ENCODE peak calls at places on chromosome 22, in five cellular contexts. K is MM.1S, B is kidney, G is IMR-90, Z is psoas muscle. F is an unnamed sample. For H3K9me3 and H3K4me1, the result is how much of the 10 kb centered on the place peaks cover.

GRCh38 chr22:22682807-22683667 is 38.6 kb downstream of the GGTLC2 start:
- DNase-seq in K (no peak), B (no peak), G (peak), Z (no peak), F (no peak)

GRCh38 chr22:50734986-50735738 is 2.8 kb upstream of the ACR start:
- DNase-seq in K (no peak), B (peak), G (no peak), Z (no peak), F (peak)

GRCh38 chr22:23214398-23214797 is 34.1 kb downstream of the BCR start:
- DNase-seq in K (no peak), B (peak), G (no peak), Z (no peak), F (no peak)

GRCh38 chr22:31284241-31284745 is 8.0 kb downstream of the PIK3IP1 start:
- DNase-seq in K (no peak), B (no peak), G (no peak), Z (no peak), F (no peak)

GRCh38 chr22:17569971-17570511 is 6.7 kb downstream of the SLC25A18 start:
- DNase-seq in K (no peak), B (peak), G (peak), Z (peak), F (no peak)

GRCh38 chr22:31520036-31520435 is 23.7 kb downstream of the SFI1 start:
- DNase-seq in K (no peak), B (no peak), G (no peak), Z (no peak), F (no peak)

GRCh38 chr22:37972527-37972926 is 11.8 kb downstream of the SOX10 start:
- DNase-seq in K (no peak), B (no peak), G (no peak), Z (no peak), F (no peak)

GRCh38 chr22:30371981-30372380 is 15.2 kb downstream of the CCDC157 start:
- DNase-seq in K (no peak), B (no peak), G (no peak), Z (no peak), F (no peak)

GRCh38 chr22:39959640-39960447 is at the start of gene TMA7B:
- DNase-seq in K (no peak), B (no peak), G (peak), Z (no peak), F (no peak)

GRCh38 chr22:22745225-22746060 is 101.0 kb downstream of the GGTLC2 start:
- DNase-seq in K (peak), B (no peak), G (peak), Z (no peak), F (no peak)

DNA sequence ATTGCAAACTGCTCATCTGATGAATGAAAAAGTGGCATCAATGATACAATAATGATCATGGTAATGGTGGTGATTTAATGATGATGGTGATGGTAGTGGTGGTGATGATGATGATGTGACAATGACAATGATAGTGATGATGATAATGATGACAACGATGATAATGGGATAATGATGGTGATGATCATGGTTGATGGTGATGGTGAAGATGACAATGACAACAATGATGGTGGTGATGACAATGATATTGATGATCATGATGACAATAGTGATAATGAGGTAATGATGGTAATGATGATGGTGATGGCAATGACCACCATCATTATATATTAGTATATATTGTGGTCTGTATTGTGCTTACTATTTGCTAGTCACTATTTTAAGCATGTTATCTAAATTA is 474.3 kb downstream of the TBC1D22A start:
- DNase-seq in K (no peak), B (no peak), G (no peak), Z (no peak), F (no peak)
- H3K9me3 ChIP-seq in K (under half), B (under half), G (under half), Z (under half), F (under half)

GRCh38 chr22:45683680-45684079 is 12.0 kb downstream of the ATXN10 start:
- DNase-seq in K (no peak), B (no peak), G (no peak), Z (no peak), F (no peak)
- H3K4me1 ChIP-seq in K (under half), B (under half), G (under half), Z (half or more), F (half or more)

DNA sequence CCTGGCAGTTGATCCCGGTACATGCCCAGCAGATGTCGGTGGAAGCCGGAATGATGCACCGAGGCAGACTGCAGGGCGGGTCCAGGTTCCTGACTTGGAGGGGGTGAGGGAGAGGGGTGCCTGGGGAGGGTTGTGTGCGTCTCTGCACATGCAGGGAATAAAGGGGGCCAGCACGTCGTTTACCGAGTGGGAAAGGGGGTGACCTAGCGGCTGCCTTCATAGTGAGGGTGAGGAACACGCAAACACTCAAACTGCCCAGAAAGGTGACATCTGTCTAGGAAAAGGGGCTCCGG is 801.7 kb downstream of the TBC1D22A start:
- DNase-seq in K (no peak), B (no peak), G (no peak), Z (no peak), F (no peak)
- H3K9me3 ChIP-seq in K (under half), B (under half), G (under half), Z (under half), F (under half)

DNA sequence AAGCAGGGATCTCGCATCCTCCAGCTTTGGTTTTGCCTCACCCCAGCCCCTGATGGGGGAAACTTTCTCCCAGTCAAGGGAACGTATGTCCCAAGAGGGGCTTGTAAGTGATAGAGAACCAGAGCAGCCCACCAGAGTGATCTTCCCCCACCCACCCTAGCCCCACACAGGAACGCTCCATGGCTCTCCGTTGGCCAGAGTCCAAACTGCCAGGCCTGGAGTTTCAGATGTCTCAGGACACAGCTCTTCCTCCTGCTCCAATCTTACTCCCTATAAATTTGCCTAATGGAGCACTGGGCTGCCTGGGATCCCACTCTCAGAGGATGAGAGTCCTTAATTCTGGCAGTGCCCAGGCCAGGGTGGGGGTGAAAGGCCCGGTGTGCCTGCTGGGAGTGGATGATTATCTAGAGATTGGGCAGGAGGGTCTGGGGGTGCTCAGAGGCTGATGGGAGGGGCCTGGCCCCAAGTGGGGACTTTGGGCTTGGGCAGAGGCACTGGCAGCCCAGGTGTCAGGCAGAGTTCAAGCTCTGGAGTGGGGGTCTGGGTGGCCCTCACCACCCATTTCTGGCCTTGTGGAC is 79.9 kb downstream of the WNT7B start:
- DNase-seq in K (no peak), B (peak), G (no peak), Z (peak), F (peak)
- H3K4me1 ChIP-seq in K (under half), B (under half), G (under half), Z (under half), F (under half)

GRCh38 chr22:49198705-49199084 is 629.0 kb downstream of the BRD1 start:
- DNase-seq in K (no peak), B (peak), G (no peak), Z (no peak), F (no peak)

GRCh38 chr22:49197986-49198704 is 629.5 kb downstream of the BRD1 start:
- DNase-seq in K (no peak), B (peak), G (no peak), Z (no peak), F (no peak)

GRCh38 chr22:49196046-49196511 is 631.6 kb downstream of the BRD1 start:
- DNase-seq in K (no peak), B (peak), G (no peak), Z (no peak), F (no peak)

GRCh38 chr22:49199224-49199623 is 628.4 kb downstream of the BRD1 start:
- DNase-seq in K (no peak), B (peak), G (no peak), Z (no peak), F (no peak)

DNA sequence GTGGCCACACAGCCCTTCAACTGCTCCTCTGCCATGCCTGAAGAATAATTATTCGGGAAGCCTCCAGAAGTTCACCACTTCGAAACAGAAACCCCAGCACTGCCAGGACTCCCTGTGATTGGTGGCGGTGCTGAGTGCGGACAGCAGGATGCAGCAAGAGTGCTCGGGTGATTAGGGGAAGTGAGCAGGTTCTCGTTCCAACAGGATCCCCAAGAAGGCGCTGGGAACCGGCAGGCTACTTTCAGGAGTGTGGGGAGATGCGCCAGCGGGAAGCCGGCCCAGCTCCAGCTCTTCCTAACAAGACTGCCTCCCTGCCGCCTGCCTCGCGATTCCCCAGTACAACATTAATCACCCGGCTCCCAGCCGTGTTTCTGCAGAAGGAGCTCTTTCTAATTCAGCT is 630.2 kb downstream of the BRD1 start:
- DNase-seq in K (no peak), B (peak), G (no peak), Z (no peak), F (no peak)
- H3K9me3 ChIP-seq in K (under half), B (under half), G (half or more), Z (under half), F (under half)

DNA sequence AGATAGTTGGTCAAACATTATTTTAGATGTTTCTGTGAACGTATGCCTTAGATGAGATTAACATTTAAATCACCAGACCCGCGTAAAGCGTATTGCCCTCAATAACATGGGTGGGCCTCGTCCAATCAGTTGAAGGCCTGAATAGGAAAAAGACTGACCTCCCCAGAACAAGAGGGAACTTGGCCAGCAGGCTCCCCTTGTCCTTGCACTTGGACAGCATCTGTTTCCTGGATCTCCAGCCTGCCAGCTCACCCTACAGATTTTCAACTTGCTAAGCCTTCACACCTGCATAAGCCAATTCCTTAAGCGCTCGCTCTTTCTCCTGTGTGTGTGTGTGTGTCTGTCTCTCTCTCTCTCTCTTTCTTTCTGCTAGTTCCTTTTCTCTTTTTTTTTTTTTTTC is 8.2 kb downstream of the TOM1 start:
- DNase-seq in K (peak), B (no peak), G (no peak), Z (no peak), F (no peak)
- H3K4me1 ChIP-seq in K (half or more), B (under half), G (under half), Z (half or more), F (half or more)

F was measured in left ventricle myocardium inferior.